ENCODE peak calls at places on chromosomes 13 and 19, in six cellular contexts. X is SK-N-SH, U is spleen, I is transverse colon, M is breast epithelium, P is endothelial cell of umbilical vein. G is an unnamed sample. For H3K27me3, the result is how much of the 10 kb centered on the place peaks cover.

GRCh38 chr13:22926176-22927007 is 254.4 kb upstream of the SGCG start:
- DNase-seq in P (no peak), X (no peak), U (peak), M (peak), I (peak), G (no peak)

GRCh38 chr19:48991823-48992570 is 1.1 kb downstream of the GYS1 start:
- DNase-seq in M (peak), I (peak), X (peak), U (peak), P (peak), G (peak)

GRCh38 chr19:13817615-13818371 is 22.6 kb downstream of the ZSWIM4 start:
- DNase-seq in I (peak), P (no peak), M (no peak), X (no peak), U (peak), G (peak)

GRCh38 chr13:36910545-36910944 is 9.5 kb downstream of the SMAD9 start:
- DNase-seq in P (no peak), I (no peak), M (no peak), U (no peak), X (no peak), G (no peak)

GRCh38 chr13:59111711-59112110 is 1052.0 kb downstream of the DIAPH3 start:
- DNase-seq in X (no peak), I (no peak), M (no peak), P (peak), U (no peak), G (no peak)

GRCh38 chr19:42121666-42122069 is 10.6 kb downstream of the POU2F2 start:
- DNase-seq in M (no peak), I (peak), X (no peak), U (peak), P (peak), G (no peak)

GRCh38 chr19:27773318-27774094 is 1439.4 kb downstream of the UQCRFS1 start:
- DNase-seq in I (no peak), P (no peak), U (no peak), M (no peak), X (no peak), G (no peak)

GRCh38 chr13:24671367-24672117 is 8.7 kb upstream of the ATP12A start:
- DNase-seq in U (no peak), I (peak), M (peak), P (peak), X (peak), G (no peak)

GRCh38 chr19:54644056-54644455 is 13.8 kb downstream of the LILRB1 start:
- DNase-seq in P (no peak), I (peak), X (no peak), M (no peak), U (no peak), G (peak)

GRCh38 chr13:111210945-111211469 is 95.9 kb downstream of the ARHGEF7 start:
- DNase-seq in M (no peak), P (no peak), X (no peak), I (no peak), U (no peak), G (no peak)

GRCh38 chr19:3253270-3253669 is 28.8 kb downstream of the CELF5 start:
- DNase-seq in I (no peak), P (no peak), M (no peak), U (no peak), X (no peak), G (no peak)

GRCh38 chr13:62704795-62705329 is 1289.2 kb upstream of the PCDH20 start:
- DNase-seq in P (no peak), X (peak), I (no peak), M (no peak), U (no peak), G (no peak)

GRCh38 chr19:9819590-9819898 is 665 bp upstream of the FBXL12 start:
- DNase-seq in X (no peak), I (no peak), U (no peak), P (no peak), M (no peak), G (no peak)

GRCh38 chr19:2578391-2578826 is 102.5 kb downstream of the GADD45B start:
- DNase-seq in X (no peak), M (peak), U (peak), P (peak), I (peak), G (peak)

GRCh38 chr13:44971656-44972595 is 17.3 kb downstream of the NUFIP1 start:
- DNase-seq in I (no peak), X (no peak), U (no peak), M (no peak), P (no peak), G (no peak)

GRCh38 chr13:44976196-44976595 is 13.1 kb downstream of the NUFIP1 start:
- DNase-seq in X (no peak), M (no peak), P (no peak), I (no peak), U (no peak), G (no peak)

GRCh38 chr13:44974056-44974798 is 15.0 kb downstream of the NUFIP1 start:
- DNase-seq in I (no peak), M (no peak), P (peak), U (no peak), X (no peak), G (peak)

GRCh38 chr13:44969858-44970484 is 19.3 kb downstream of the NUFIP1 start:
- DNase-seq in P (peak), U (no peak), I (no peak), X (peak), M (no peak), G (no peak)

DNA sequence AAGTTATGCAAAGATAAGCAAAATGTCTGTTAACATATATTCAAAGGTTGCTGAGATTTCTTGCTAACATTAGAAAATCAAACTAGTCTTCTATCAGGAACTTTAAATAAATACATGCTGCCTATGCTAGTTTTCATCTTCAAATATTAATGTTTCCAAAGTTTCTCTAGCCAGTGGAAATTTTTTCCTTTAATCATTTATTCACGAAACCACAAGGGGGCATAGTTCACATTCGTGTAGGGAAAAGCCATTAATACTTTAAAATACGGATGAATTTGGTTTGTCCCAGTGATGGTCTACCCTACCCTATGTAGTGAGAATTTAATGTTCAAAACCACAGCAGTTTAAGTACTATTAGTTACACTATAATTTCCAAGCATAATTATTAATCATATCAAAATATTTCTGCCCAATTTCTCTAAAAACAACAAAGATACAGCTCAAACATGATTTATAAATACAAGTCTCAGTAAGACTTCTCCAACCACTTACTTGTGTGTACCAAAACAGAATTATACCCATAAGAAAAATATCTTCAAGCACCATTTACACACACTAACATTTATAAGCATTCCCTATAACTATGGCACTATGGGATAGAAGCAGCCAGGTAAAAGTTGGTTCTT is 16.2 kb downstream of the NUFIP1 start:
- DNase-seq in U (no peak), X (peak), I (no peak), M (no peak), P (peak), G (no peak)
- H3K27ac ChIP-seq in U (no peak), X (no peak), I (no peak), M (no peak), P (no peak), G (peak)

GRCh38 chr19:7516281-7516862 is 469 bp downstream of the ZNF358 start:
- DNase-seq in I (no peak), X (no peak), U (peak), M (no peak), P (no peak), G (no peak)
- H3K27me3 ChIP-seq in I (under half), X (under half), U (under half), M (under half), P (under half), G (under half)

GRCh38 chr13:102291587-102292218 is 110.1 kb downstream of the FGF14 start:
- DNase-seq in M (no peak), P (no peak), U (no peak), X (no peak), I (no peak), G (no peak)

GRCh38 chr13:102280366-102280765 is 121.5 kb downstream of the FGF14 start:
- DNase-seq in P (no peak), M (no peak), I (no peak), X (no peak), U (no peak), G (no peak)

GRCh38 chr13:102289606-102290005 is 112.2 kb downstream of the FGF14 start:
- DNase-seq in X (no peak), U (no peak), M (no peak), I (no peak), P (no peak), G (no peak)

DNA sequence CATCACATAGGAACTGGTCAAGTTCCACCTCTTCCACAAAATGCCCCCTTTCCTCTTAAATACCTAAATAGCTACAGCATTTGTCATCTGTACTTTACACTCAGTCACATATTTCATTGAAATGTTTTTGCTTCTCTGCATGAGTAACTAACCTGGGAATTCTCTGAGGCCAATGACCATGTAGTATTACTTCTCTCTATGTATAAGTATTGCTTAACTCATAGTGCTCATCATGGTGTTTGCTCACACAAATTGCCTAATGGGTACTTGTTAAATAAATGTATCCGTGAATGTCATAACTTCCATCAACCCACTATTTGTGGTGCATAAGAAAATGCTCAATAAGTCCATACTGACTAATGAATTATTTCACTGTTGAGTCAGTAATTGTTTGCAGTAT is 115.5 kb downstream of the FGF14 start:
- DNase-seq in U (no peak), I (no peak), M (no peak), X (no peak), P (no peak), G (no peak)
- TF ChIP-seq POLR2AphosphoS5 in U (no peak), I (no peak), M (no peak), X (no peak), P (no peak), G (no peak)

GRCh38 chr19:43331435-43332010 is 22.0 kb upstream of the CD177 start:
- DNase-seq in X (no peak), M (no peak), P (no peak), I (no peak), U (no peak), G (no peak)
- H3K27ac ChIP-seq in X (no peak), M (no peak), P (no peak), I (no peak), U (no peak), G (no peak)

DNA sequence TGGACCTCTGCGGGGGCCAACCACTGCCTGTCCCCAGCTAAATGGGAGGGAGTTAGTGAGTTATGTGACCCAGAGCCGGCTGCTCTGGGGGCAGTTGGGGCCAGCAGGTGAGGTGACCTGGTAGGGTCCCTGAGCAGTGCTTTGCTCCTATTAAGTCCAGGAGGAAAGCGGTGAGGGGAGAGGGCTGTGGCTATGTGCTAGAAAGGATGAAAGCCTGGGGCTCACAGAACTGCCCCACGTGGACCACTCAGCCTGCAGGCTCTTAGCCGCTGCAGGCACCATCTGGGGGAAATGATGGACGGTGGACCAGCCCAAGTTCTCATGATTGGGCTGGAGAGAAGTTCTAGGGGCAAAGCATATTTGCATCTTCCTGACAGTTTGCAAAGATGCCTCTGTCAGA is 67.6 kb upstream of the ZNF536 start:
- DNase-seq in M (no peak), X (no peak), I (no peak), P (no peak), U (no peak), G (no peak)
- H3K27me3 ChIP-seq in M (under half), X (under half), I (under half), P (under half), U (under half), G (under half)

DNA sequence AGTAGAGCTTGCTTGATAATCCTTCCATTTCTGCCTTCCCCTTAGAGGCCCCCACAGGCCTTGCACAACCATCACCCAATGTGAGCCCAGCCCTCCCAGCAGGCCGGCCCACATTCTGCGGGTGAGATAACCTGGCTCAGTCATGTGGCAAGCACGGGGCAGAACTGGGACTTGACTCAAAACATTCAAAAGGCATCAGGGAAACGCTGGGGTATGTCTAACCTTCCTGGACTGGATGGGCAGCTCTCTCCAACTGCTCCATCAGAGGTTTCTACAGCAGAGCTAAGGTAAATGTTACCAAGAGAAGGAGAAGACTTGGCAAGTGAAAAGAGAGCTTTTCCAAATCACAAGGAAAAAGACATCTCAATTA is 24.8 kb downstream of the EPS15L1 start:
- DNase-seq in X (no peak), I (peak), P (no peak), U (peak), M (peak), G (peak)
- TF ChIP-seq POLR2AphosphoS5 in X (no peak), I (no peak), P (no peak), U (peak), M (peak), G (peak)

GRCh38 chr19:11240008-11240444 is 607 bp downstream of the ANGPTL8 start:
- DNase-seq in M (no peak), U (no peak), X (no peak), I (no peak), P (no peak), G (no peak)
- H3K27ac ChIP-seq in M (no peak), U (no peak), X (no peak), I (no peak), P (no peak), G (no peak)